ENCODE peak calls at places on chromosomes 7 and 10, in eight cellular contexts. One of them, this sample, is unnamed.

GRCh38 chr10:1362589-1363465 is 306.6 kb downstream of the WDR37 start:
- DNase-seq in tibial nerve: no peak
- DNase-seq in CD14-positive monocyte: no peak
- DNase-seq in A549: no peak
- DNase-seq in upper lobe of right lung: peak
- DNase-seq in fibroblast of lung: no peak
- DNase-seq in choroid plexus epithelial cell: no peak
- DNase-seq in astrocyte of the spinal cord: no peak
- DNase-seq in this sample: no peak

GRCh38 chr10:107727762-107728317 is 563.3 kb upstream of the SORCS1 start:
- DNase-seq in tibial nerve: no peak
- DNase-seq in CD14-positive monocyte: no peak
- DNase-seq in A549: no peak
- DNase-seq in upper lobe of right lung: no peak
- DNase-seq in fibroblast of lung: peak
- DNase-seq in choroid plexus epithelial cell: peak
- DNase-seq in astrocyte of the spinal cord: peak
- DNase-seq in this sample: no peak

GRCh38 chr10:78894089-78894840 is 174.5 kb upstream of the ZMIZ1 start:
- DNase-seq in tibial nerve: no peak
- DNase-seq in CD14-positive monocyte: no peak
- DNase-seq in A549: no peak
- DNase-seq in upper lobe of right lung: no peak
- DNase-seq in fibroblast of lung: no peak
- DNase-seq in choroid plexus epithelial cell: no peak
- DNase-seq in astrocyte of the spinal cord: no peak
- DNase-seq in this sample: no peak

GRCh38 chr7:140646931-140647647 is 6.5 kb upstream of the DENND2A start:
- DNase-seq in tibial nerve: no peak
- DNase-seq in CD14-positive monocyte: no peak
- DNase-seq in A549: peak
- DNase-seq in upper lobe of right lung: peak
- DNase-seq in fibroblast of lung: no peak
- DNase-seq in choroid plexus epithelial cell: peak
- DNase-seq in astrocyte of the spinal cord: peak
- DNase-seq in this sample: peak

GRCh38 chr7:47492720-47493119 is 89.2 kb downstream of the TNS3 start:
- DNase-seq in tibial nerve: no peak
- DNase-seq in CD14-positive monocyte: peak
- DNase-seq in A549: no peak
- DNase-seq in upper lobe of right lung: no peak
- DNase-seq in fibroblast of lung: peak
- DNase-seq in choroid plexus epithelial cell: no peak
- DNase-seq in astrocyte of the spinal cord: no peak
- DNase-seq in this sample: no peak

GRCh38 chr10:96269438-96270300 is 1.7 kb downstream of the BLNK start:
- DNase-seq in tibial nerve: no peak
- DNase-seq in CD14-positive monocyte: no peak
- DNase-seq in A549: no peak
- DNase-seq in upper lobe of right lung: no peak
- DNase-seq in fibroblast of lung: no peak
- DNase-seq in choroid plexus epithelial cell: no peak
- DNase-seq in astrocyte of the spinal cord: no peak
- DNase-seq in this sample: no peak

GRCh38 chr7:641269-641671 is 85.2 kb upstream of the DNAAF5 start:
- DNase-seq in tibial nerve: no peak
- DNase-seq in CD14-positive monocyte: no peak
- DNase-seq in A549: no peak
- DNase-seq in upper lobe of right lung: no peak
- DNase-seq in fibroblast of lung: peak
- DNase-seq in choroid plexus epithelial cell: peak
- DNase-seq in astrocyte of the spinal cord: no peak
- DNase-seq in this sample: no peak

GRCh38 chr7:375491-375821 is 85.5 kb downstream of the FOXL3 start:
- DNase-seq in tibial nerve: no peak
- DNase-seq in CD14-positive monocyte: no peak
- DNase-seq in A549: no peak
- DNase-seq in upper lobe of right lung: peak
- DNase-seq in fibroblast of lung: no peak
- DNase-seq in choroid plexus epithelial cell: no peak
- DNase-seq in astrocyte of the spinal cord: no peak
- DNase-seq in this sample: peak

GRCh38 chr10:131111007-131111406 is 200.5 kb downstream of the TCERG1L start:
- DNase-seq in tibial nerve: no peak
- DNase-seq in CD14-positive monocyte: no peak
- DNase-seq in A549: no peak
- DNase-seq in upper lobe of right lung: no peak
- DNase-seq in fibroblast of lung: no peak
- DNase-seq in choroid plexus epithelial cell: no peak
- DNase-seq in astrocyte of the spinal cord: no peak
- DNase-seq in this sample: no peak

GRCh38 chr10:51638737-51639136 is 60.7 kb downstream of the CSTF2T start:
- DNase-seq in tibial nerve: no peak
- DNase-seq in CD14-positive monocyte: no peak
- DNase-seq in A549: no peak
- DNase-seq in upper lobe of right lung: no peak
- DNase-seq in fibroblast of lung: no peak
- DNase-seq in choroid plexus epithelial cell: no peak
- DNase-seq in astrocyte of the spinal cord: no peak
- DNase-seq in this sample: no peak

GRCh38 chr7:8065356-8065813 is 96.8 kb downstream of the GLCCI1 start:
- DNase-seq in tibial nerve: no peak
- DNase-seq in CD14-positive monocyte: no peak
- DNase-seq in A549: no peak
- DNase-seq in upper lobe of right lung: no peak
- DNase-seq in fibroblast of lung: peak
- DNase-seq in choroid plexus epithelial cell: peak
- DNase-seq in astrocyte of the spinal cord: peak
- DNase-seq in this sample: no peak

GRCh38 chr7:104124469-104124868 is 83.3 kb downstream of the ORC5 start:
- DNase-seq in tibial nerve: no peak
- DNase-seq in CD14-positive monocyte: no peak
- DNase-seq in A549: no peak
- DNase-seq in upper lobe of right lung: no peak
- DNase-seq in fibroblast of lung: peak
- DNase-seq in choroid plexus epithelial cell: no peak
- DNase-seq in astrocyte of the spinal cord: no peak
- DNase-seq in this sample: no peak

GRCh38 chr10:101216207-101216607 is 13.1 kb downstream of the LBX1 start:
- DNase-seq in tibial nerve: no peak
- DNase-seq in CD14-positive monocyte: no peak
- DNase-seq in A549: no peak
- DNase-seq in upper lobe of right lung: no peak
- DNase-seq in fibroblast of lung: no peak
- DNase-seq in choroid plexus epithelial cell: no peak
- DNase-seq in astrocyte of the spinal cord: no peak
- DNase-seq in this sample: no peak

GRCh38 chr7:34759477-34760125 is 101.6 kb downstream of the NPSR1 start:
- DNase-seq in tibial nerve: no peak
- DNase-seq in CD14-positive monocyte: no peak
- DNase-seq in A549: peak
- DNase-seq in upper lobe of right lung: no peak
- DNase-seq in fibroblast of lung: peak
- DNase-seq in choroid plexus epithelial cell: peak
- DNase-seq in astrocyte of the spinal cord: peak
- DNase-seq in this sample: no peak

GRCh38 chr7:98232799-98233198 is 19.2 kb downstream of the TECPR1 start:
- DNase-seq in tibial nerve: no peak
- DNase-seq in CD14-positive monocyte: no peak
- DNase-seq in A549: no peak
- DNase-seq in upper lobe of right lung: no peak
- DNase-seq in fibroblast of lung: no peak
- DNase-seq in choroid plexus epithelial cell: no peak
- DNase-seq in astrocyte of the spinal cord: no peak
- DNase-seq in this sample: no peak

GRCh38 chr10:75195035-75195763 is 15.4 kb upstream of the VDAC2 start:
- DNase-seq in tibial nerve: no peak
- DNase-seq in CD14-positive monocyte: no peak
- DNase-seq in A549: no peak
- DNase-seq in upper lobe of right lung: no peak
- DNase-seq in fibroblast of lung: peak
- DNase-seq in choroid plexus epithelial cell: peak
- DNase-seq in astrocyte of the spinal cord: peak
- DNase-seq in this sample: no peak

GRCh38 chr10:34523017-34523767 is 291.9 kb downstream of the PARD3 start:
- DNase-seq in tibial nerve: no peak
- DNase-seq in CD14-positive monocyte: no peak
- DNase-seq in A549: no peak
- DNase-seq in upper lobe of right lung: no peak
- DNase-seq in fibroblast of lung: peak
- DNase-seq in choroid plexus epithelial cell: peak
- DNase-seq in astrocyte of the spinal cord: peak
- DNase-seq in this sample: no peak

GRCh38 chr7:17103984-17104383 is 194.5 kb upstream of the AHR start:
- DNase-seq in tibial nerve: no peak
- DNase-seq in CD14-positive monocyte: no peak
- DNase-seq in A549: no peak
- DNase-seq in upper lobe of right lung: no peak
- DNase-seq in fibroblast of lung: no peak
- DNase-seq in choroid plexus epithelial cell: peak
- DNase-seq in astrocyte of the spinal cord: no peak
- DNase-seq in this sample: no peak

GRCh38 chr7:105202561-105203130 is 186.1 kb downstream of the SRPK2 start:
- DNase-seq in tibial nerve: no peak
- DNase-seq in CD14-positive monocyte: no peak
- DNase-seq in A549: no peak
- DNase-seq in upper lobe of right lung: no peak
- DNase-seq in fibroblast of lung: peak
- DNase-seq in choroid plexus epithelial cell: no peak
- DNase-seq in astrocyte of the spinal cord: peak
- DNase-seq in this sample: no peak

GRCh38 chr10:33211123-33211878 is 123.2 kb downstream of the NRP1 start:
- DNase-seq in tibial nerve: peak
- DNase-seq in CD14-positive monocyte: no peak
- DNase-seq in A549: no peak
- DNase-seq in upper lobe of right lung: no peak
- DNase-seq in fibroblast of lung: peak
- DNase-seq in choroid plexus epithelial cell: peak
- DNase-seq in astrocyte of the spinal cord: peak
- DNase-seq in this sample: no peak

GRCh38 chr10:97522071-97522470 is 23.3 kb downstream of the UBTD1 start:
- DNase-seq in tibial nerve: no peak
- DNase-seq in CD14-positive monocyte: no peak
- DNase-seq in A549: no peak
- DNase-seq in upper lobe of right lung: no peak
- DNase-seq in fibroblast of lung: no peak
- DNase-seq in choroid plexus epithelial cell: no peak
- DNase-seq in astrocyte of the spinal cord: no peak
- DNase-seq in this sample: no peak

GRCh38 chr10:89341136-89341535 is 13.3 kb downstream of the IFIT3 start:
- DNase-seq in tibial nerve: no peak
- DNase-seq in CD14-positive monocyte: no peak
- DNase-seq in A549: no peak
- DNase-seq in upper lobe of right lung: no peak
- DNase-seq in fibroblast of lung: no peak
- DNase-seq in choroid plexus epithelial cell: no peak
- DNase-seq in astrocyte of the spinal cord: no peak
- DNase-seq in this sample: no peak
- TF ChIP-seq CTCF in tibial nerve: no peak
- TF ChIP-seq CTCF in CD14-positive monocyte: no peak
- TF ChIP-seq CTCF in A549: no peak
- TF ChIP-seq CTCF in upper lobe of right lung: no peak
- TF ChIP-seq CTCF in fibroblast of lung: no peak
- TF ChIP-seq CTCF in choroid plexus epithelial cell: no peak
- TF ChIP-seq CTCF in astrocyte of the spinal cord: no peak
- TF ChIP-seq CTCF in this sample: no peak

GRCh38 chr10:45441791-45442190 is 67.8 kb downstream of the ALOX5 start:
- DNase-seq in tibial nerve: no peak
- DNase-seq in CD14-positive monocyte: no peak
- DNase-seq in A549: no peak
- DNase-seq in upper lobe of right lung: peak
- DNase-seq in fibroblast of lung: no peak
- DNase-seq in choroid plexus epithelial cell: no peak
- DNase-seq in astrocyte of the spinal cord: no peak
- DNase-seq in this sample: no peak

GRCh38 chr10:45443101-45444009 is 69.3 kb downstream of the ALOX5 start:
- DNase-seq in tibial nerve: no peak
- DNase-seq in CD14-positive monocyte: no peak
- DNase-seq in A549: no peak
- DNase-seq in upper lobe of right lung: peak
- DNase-seq in fibroblast of lung: no peak
- DNase-seq in choroid plexus epithelial cell: no peak
- DNase-seq in astrocyte of the spinal cord: no peak
- DNase-seq in this sample: no peak

GRCh38 chr10:45442251-45442650 is 68.2 kb downstream of the ALOX5 start:
- DNase-seq in tibial nerve: no peak
- DNase-seq in CD14-positive monocyte: no peak
- DNase-seq in A549: no peak
- DNase-seq in upper lobe of right lung: peak
- DNase-seq in fibroblast of lung: no peak
- DNase-seq in choroid plexus epithelial cell: no peak
- DNase-seq in astrocyte of the spinal cord: no peak
- DNase-seq in this sample: no peak

GRCh38 chr10:45444022-45444421 is 70.0 kb downstream of the ALOX5 start:
- DNase-seq in tibial nerve: no peak
- DNase-seq in CD14-positive monocyte: no peak
- DNase-seq in A549: no peak
- DNase-seq in upper lobe of right lung: no peak
- DNase-seq in fibroblast of lung: no peak
- DNase-seq in choroid plexus epithelial cell: no peak
- DNase-seq in astrocyte of the spinal cord: no peak
- DNase-seq in this sample: no peak

GRCh38 chr10:45442670-45443069 is 68.7 kb downstream of the ALOX5 start:
- DNase-seq in tibial nerve: no peak
- DNase-seq in CD14-positive monocyte: no peak
- DNase-seq in A549: no peak
- DNase-seq in upper lobe of right lung: peak
- DNase-seq in fibroblast of lung: no peak
- DNase-seq in choroid plexus epithelial cell: no peak
- DNase-seq in astrocyte of the spinal cord: no peak
- DNase-seq in this sample: no peak
- TF ChIP-seq CTCF in tibial nerve: no peak
- TF ChIP-seq CTCF in CD14-positive monocyte: no peak
- TF ChIP-seq CTCF in A549: no peak
- TF ChIP-seq CTCF in upper lobe of right lung: no peak
- TF ChIP-seq CTCF in fibroblast of lung: no peak
- TF ChIP-seq CTCF in choroid plexus epithelial cell: no peak
- TF ChIP-seq CTCF in astrocyte of the spinal cord: no peak
- TF ChIP-seq CTCF in this sample: no peak

GRCh38 chr7:123352957-123353356 is 153.2 kb upstream of the SLC13A1 start:
- DNase-seq in tibial nerve: no peak
- DNase-seq in CD14-positive monocyte: no peak
- DNase-seq in A549: no peak
- DNase-seq in upper lobe of right lung: no peak
- DNase-seq in fibroblast of lung: no peak
- DNase-seq in choroid plexus epithelial cell: peak
- DNase-seq in astrocyte of the spinal cord: no peak
- DNase-seq in this sample: no peak
- TF ChIP-seq CTCF in tibial nerve: no peak
- TF ChIP-seq CTCF in CD14-positive monocyte: no peak
- TF ChIP-seq CTCF in A549: no peak
- TF ChIP-seq CTCF in upper lobe of right lung: no peak
- TF ChIP-seq CTCF in fibroblast of lung: no peak
- TF ChIP-seq CTCF in choroid plexus epithelial cell: no peak
- TF ChIP-seq CTCF in astrocyte of the spinal cord: no peak
- TF ChIP-seq CTCF in this sample: no peak

GRCh38 chr7:44375236-44375699 is 49.9 kb upstream of the CAMK2B start:
- DNase-seq in tibial nerve: no peak
- DNase-seq in CD14-positive monocyte: no peak
- DNase-seq in A549: no peak
- DNase-seq in upper lobe of right lung: no peak
- DNase-seq in fibroblast of lung: no peak
- DNase-seq in choroid plexus epithelial cell: no peak
- DNase-seq in astrocyte of the spinal cord: no peak
- DNase-seq in this sample: no peak
- TF ChIP-seq CTCF in tibial nerve: no peak
- TF ChIP-seq CTCF in CD14-positive monocyte: no peak
- TF ChIP-seq CTCF in A549: peak
- TF ChIP-seq CTCF in upper lobe of right lung: no peak
- TF ChIP-seq CTCF in fibroblast of lung: no peak
- TF ChIP-seq CTCF in choroid plexus epithelial cell: peak
- TF ChIP-seq CTCF in astrocyte of the spinal cord: peak
- TF ChIP-seq CTCF in this sample: no peak

GRCh38 chr10:94016727-94017714 is 23.3 kb downstream of the PLCE1 start:
- DNase-seq in tibial nerve: no peak
- DNase-seq in CD14-positive monocyte: no peak
- DNase-seq in A549: no peak
- DNase-seq in upper lobe of right lung: no peak
- DNase-seq in fibroblast of lung: peak
- DNase-seq in choroid plexus epithelial cell: no peak
- DNase-seq in astrocyte of the spinal cord: peak
- DNase-seq in this sample: no peak
- TF ChIP-seq CTCF in tibial nerve: no peak
- TF ChIP-seq CTCF in CD14-positive monocyte: no peak
- TF ChIP-seq CTCF in A549: no peak
- TF ChIP-seq CTCF in upper lobe of right lung: no peak
- TF ChIP-seq CTCF in fibroblast of lung: no peak
- TF ChIP-seq CTCF in choroid plexus epithelial cell: no peak
- TF ChIP-seq CTCF in astrocyte of the spinal cord: no peak
- TF ChIP-seq CTCF in this sample: no peak

This sample was measured in activated B cell treated with CpG ODN at 0.5 μM for 24 hours.